ENCODE peak calls at places on chromosomes 5 and 9, in seven cellular contexts. Z is amygdala, Q is ACHN, F is pulmonary artery endothelial cell, M is Ammon's horn, N is progenitor cell of endocrine pancreas, U is colonic mucosa. A is an unnamed sample.

GRCh38 chr5:109225695-109226094 is 184.1 kb downstream of the PJA2 start:
- DNase-seq in Z (no peak), Q (no peak), F (no peak), M (no peak), N (no peak), U (no peak), A (no peak)

GRCh38 chr9:112705773-112706427 is 12.0 kb downstream of the INIP start:
- DNase-seq in Z (peak; percentile 27), Q (peak; percentile 16), F (no peak), M (peak; percentile 83), N (no peak), U (no peak), A (peak; percentile 21)

GRCh38 chr9:136536721-136537241 is 9.1 kb downstream of the NOTCH1 start:
- DNase-seq in Z (no peak), Q (no peak), F (no peak), M (no peak), N (no peak), U (no peak), A (no peak)

GRCh38 chr9:121743441-121744001 is 92.1 kb downstream of the DAB2IP start:
- DNase-seq in Z (peak; percentile 62), Q (peak; percentile 88), F (peak; percentile 67), M (peak; percentile 83), N (peak; percentile 70), U (peak; percentile 85), A (peak; percentile 68)

GRCh38 chr5:142568271-142568995 is 117.5 kb downstream of the FGF1 start:
- DNase-seq in Z (no peak), Q (no peak), F (no peak), M (no peak), N (no peak), U (no peak), A (no peak)

GRCh38 chr9:134560654-134561053 is 80.9 kb upstream of the COL5A1 start:
- DNase-seq in Z (no peak), Q (no peak), F (no peak), M (no peak), N (no peak), U (no peak), A (no peak)

GRCh38 chr9:136695955-136696354 is 8.7 kb upstream of the AGPAT2 start:
- DNase-seq in Z (no peak), Q (no peak), F (no peak), M (no peak), N (no peak), U (no peak), A (no peak)

GRCh38 chr9:107489144-107489673 is 360 bp downstream of the KLF4 start:
- DNase-seq in Z (no peak), Q (peak; percentile 7), F (no peak), M (no peak), N (peak; percentile 39), U (no peak), A (no peak)

GRCh38 chr5:58582004-58582403 is 871 bp upstream of the RAB3C start:
- DNase-seq in Z (no peak), Q (no peak), F (no peak), M (peak; percentile 3), N (peak; percentile 22), U (no peak), A (no peak)

GRCh38 chr9:128912270-128912853 is 8.4 kb upstream of the PHYHD1 start:
- DNase-seq in Z (no peak), Q (peak; percentile 62), F (peak; percentile 71), M (no peak), N (no peak), U (no peak), A (no peak)

GRCh38 chr9:127186799-127187198 is 64.4 kb upstream of the ANGPTL2 start:
- DNase-seq in Z (no peak), Q (no peak), F (peak; percentile 61), M (no peak), N (no peak), U (no peak), A (no peak)

GRCh38 chr5:168047669-168048111 is 243.8 kb upstream of the WWC1 start:
- DNase-seq in Z (no peak), Q (no peak), F (no peak), M (peak; percentile 12), N (no peak), U (no peak), A (no peak)

GRCh38 chr9:21465859-21466518 is 16.1 kb downstream of the IFNE start:
- DNase-seq in Z (no peak), Q (no peak), F (peak; percentile 27), M (peak; percentile 46), N (no peak), U (peak; percentile 27), A (peak; percentile 45)

GRCh38 chr5:35026280-35026840 is 21.4 kb downstream of the AGXT2 start:
- DNase-seq in Z (no peak), Q (no peak), F (no peak), M (no peak), N (no peak), U (no peak), A (no peak)